ENCODE peak calls at places on chromosome 10, in four cellular contexts. D, H, Y and K are unnamed samples.

GRCh38 chr10:18582803-18583202 is 68.6 kb downstream of the NSUN6 start:
- DNase-seq in D (no peak), H (no peak), Y (no peak), K (peak)

GRCh38 chr10:91206837-91207474 is 13.5 kb upstream of the PCGF5 start:
- DNase-seq in D (no peak), H (no peak), Y (no peak), K (no peak)

GRCh38 chr10:12566161-12567115 is 217.1 kb downstream of the CAMK1D start:
- DNase-seq in D (no peak), H (no peak), Y (no peak), K (peak)

GRCh38 chr10:71805776-71806705 is 32.7 kb upstream of the VSIR start:
- DNase-seq in D (no peak), H (peak), Y (peak), K (peak)

GRCh38 chr10:15290671-15291070 is 80.4 kb downstream of the FAM171A1 start:
- DNase-seq in D (no peak), H (no peak), Y (no peak), K (no peak)

GRCh38 chr10:62960416-62960815 is 144.2 kb upstream of the EGR2 start:
- DNase-seq in D (no peak), H (peak), Y (no peak), K (peak)

GRCh38 chr10:97422921-97423420 is 3.0 kb upstream of the PGAM1 start:
- DNase-seq in D (no peak), H (peak), Y (no peak), K (peak)

GRCh38 chr10:50625663-50626062 is 1.9 kb upstream of the SGMS1 start:
- DNase-seq in D (peak), H (peak), Y (no peak), K (peak)

GRCh38 chr10:71075759-71076472 is 136.5 kb upstream of the UNC5B start:
- DNase-seq in D (no peak), H (no peak), Y (no peak), K (no peak)

GRCh38 chr10:70254795-70255328 is 21.6 kb upstream of the PPA1 start:
- DNase-seq in D (no peak), H (no peak), Y (no peak), K (no peak)

GRCh38 chr10:10831085-10831484 is 186.6 kb upstream of the CELF2 start:
- DNase-seq in D (no peak), H (peak), Y (peak), K (peak)

GRCh38 chr10:21572578-21572977 is 38.5 kb downstream of the MLLT10 start:
- DNase-seq in D (no peak), H (peak), Y (no peak), K (peak)

GRCh38 chr10:43904301-43904700 is 255.6 kb upstream of the ZNF32 start:
- DNase-seq in D (no peak), H (no peak), Y (no peak), K (no peak)

GRCh38 chr10:23341004-23341403 is 3.6 kb downstream of the C10orf67 start:
- DNase-seq in D (no peak), H (no peak), Y (peak), K (no peak)

GRCh38 chr10:13734151-13734550 is 147.4 kb downstream of the PRPF18 start:
- DNase-seq in D (no peak), H (no peak), Y (no peak), K (no peak)

GRCh38 chr10:43396928-43397624 is 11.9 kb downstream of the HNRNPF start:
- DNase-seq in D (peak), H (peak), Y (no peak), K (peak)

GRCh38 chr10:129704225-129704624 is 237.2 kb downstream of the MGMT start:
- DNase-seq in D (no peak), H (no peak), Y (no peak), K (no peak)

GRCh38 chr10:108132303-108132702 is 967.8 kb upstream of the SORCS1 start:
- DNase-seq in D (no peak), H (no peak), Y (no peak), K (no peak)

GRCh38 chr10:21396889-21397288 is 128.6 kb downstream of the SKIDA1 start:
- DNase-seq in D (no peak), H (no peak), Y (no peak), K (no peak)

GRCh38 chr10:129706081-129706480 is 239.0 kb downstream of the MGMT start:
- DNase-seq in D (no peak), H (no peak), Y (no peak), K (no peak)

GRCh38 chr10:61081331-61081730 is 137.3 kb upstream of the RHOBTB1 start:
- DNase-seq in D (no peak), H (no peak), Y (no peak), K (no peak)

GRCh38 chr10:102670871-102671434 is 26.7 kb downstream of the TRIM8 start:
- DNase-seq in D (no peak), H (no peak), Y (no peak), K (no peak)

GRCh38 chr10:68981074-68981473 is 7.5 kb upstream of the KIFBP start:
- DNase-seq in D (peak), H (peak), Y (no peak), K (no peak)
- TF ChIP-seq CTCF in D (peak), H (peak), Y (peak), K (peak)

GRCh38 chr10:5545778-5546710 is 21.3 kb downstream of the CALML3 start:
- DNase-seq in D (no peak), H (peak), Y (no peak), K (peak)
- H3K4me3 ChIP-seq in D (no peak), H (no peak), Y (no peak), K (no peak)

GRCh38 chr10:132940791-132941465 is 1.4 kb downstream of the CFAP46 start:
- DNase-seq in D (no peak), H (no peak), Y (no peak), K (no peak)

GRCh38 chr10:132937861-132938260 is 4.5 kb downstream of the CFAP46 start:
- DNase-seq in D (no peak), H (no peak), Y (no peak), K (no peak)

GRCh38 chr10:132939378-132939955 is 2.9 kb downstream of the CFAP46 start:
- DNase-seq in D (no peak), H (no peak), Y (no peak), K (no peak)

GRCh38 chr10:132939957-132940790 is 2.2 kb downstream of the CFAP46 start:
- DNase-seq in D (peak), H (peak), Y (no peak), K (peak)

DNA sequence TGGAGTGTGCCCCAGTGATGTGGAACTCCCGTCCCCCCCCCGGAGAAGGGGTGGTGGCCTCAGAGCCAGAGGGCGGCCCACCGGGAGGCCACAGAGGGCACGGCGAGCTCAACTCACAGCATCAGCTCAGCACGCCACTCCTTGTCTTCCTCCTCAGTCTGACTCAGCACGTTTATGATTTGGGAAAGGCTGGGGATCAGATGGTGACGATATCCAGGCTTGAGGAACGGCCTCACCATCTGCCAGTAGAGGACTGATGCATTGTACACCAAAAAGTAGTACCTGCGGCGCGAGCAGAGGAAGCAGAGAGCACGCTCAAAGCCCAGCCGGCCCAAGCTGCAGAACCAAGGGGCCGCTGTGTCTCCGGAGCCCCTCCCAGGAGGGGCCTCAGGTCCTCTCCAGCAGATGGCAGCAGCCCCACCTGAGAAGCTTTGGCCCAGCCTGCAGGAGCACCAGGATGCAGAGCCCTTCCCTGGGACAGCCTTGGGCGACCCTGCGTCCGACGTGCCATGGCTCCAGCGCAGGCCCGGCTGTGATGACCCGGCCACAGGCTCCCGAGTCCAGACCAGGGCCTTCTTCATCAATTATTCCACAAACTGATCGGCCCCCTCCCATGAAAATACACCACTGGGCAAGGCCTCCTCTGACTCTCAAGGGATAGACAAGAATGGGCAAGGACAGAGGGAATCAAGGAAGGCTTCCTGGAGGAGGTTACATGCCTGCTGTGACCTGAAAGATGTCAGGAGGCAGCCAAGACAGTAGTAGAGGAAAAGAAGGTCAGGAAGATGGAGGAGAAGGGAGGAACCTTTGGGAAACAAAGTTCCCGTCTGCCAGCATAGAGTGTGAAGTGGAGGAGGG is 3.7 kb downstream of the CFAP46 start:
- DNase-seq in D (peak), H (no peak), Y (no peak), K (no peak)
- TF ChIP-seq CTCF in D (peak), H (peak), Y (peak), K (peak)

GRCh38 chr10:110499796-110500514 is 2.2 kb downstream of the DUSP5 start:
- DNase-seq in D (no peak), H (peak), Y (no peak), K (no peak)

GRCh38 chr10:110501142-110501937 is 3.6 kb downstream of the DUSP5 start:
- DNase-seq in D (no peak), H (peak), Y (peak), K (peak)

GRCh38 chr10:110502072-110502845 is 4.6 kb downstream of the DUSP5 start:
- DNase-seq in D (no peak), H (peak), Y (no peak), K (peak)

GRCh38 chr10:110498982-110499795 is 1.5 kb downstream of the DUSP5 start:
- DNase-seq in D (peak), H (peak), Y (no peak), K (peak)

GRCh38 chr10:110500515-110500905 is 2.8 kb downstream of the DUSP5 start:
- DNase-seq in D (no peak), H (peak), Y (no peak), K (peak)
- H3K4me3 ChIP-seq in D (no peak), H (peak), Y (peak), K (peak)

DNA sequence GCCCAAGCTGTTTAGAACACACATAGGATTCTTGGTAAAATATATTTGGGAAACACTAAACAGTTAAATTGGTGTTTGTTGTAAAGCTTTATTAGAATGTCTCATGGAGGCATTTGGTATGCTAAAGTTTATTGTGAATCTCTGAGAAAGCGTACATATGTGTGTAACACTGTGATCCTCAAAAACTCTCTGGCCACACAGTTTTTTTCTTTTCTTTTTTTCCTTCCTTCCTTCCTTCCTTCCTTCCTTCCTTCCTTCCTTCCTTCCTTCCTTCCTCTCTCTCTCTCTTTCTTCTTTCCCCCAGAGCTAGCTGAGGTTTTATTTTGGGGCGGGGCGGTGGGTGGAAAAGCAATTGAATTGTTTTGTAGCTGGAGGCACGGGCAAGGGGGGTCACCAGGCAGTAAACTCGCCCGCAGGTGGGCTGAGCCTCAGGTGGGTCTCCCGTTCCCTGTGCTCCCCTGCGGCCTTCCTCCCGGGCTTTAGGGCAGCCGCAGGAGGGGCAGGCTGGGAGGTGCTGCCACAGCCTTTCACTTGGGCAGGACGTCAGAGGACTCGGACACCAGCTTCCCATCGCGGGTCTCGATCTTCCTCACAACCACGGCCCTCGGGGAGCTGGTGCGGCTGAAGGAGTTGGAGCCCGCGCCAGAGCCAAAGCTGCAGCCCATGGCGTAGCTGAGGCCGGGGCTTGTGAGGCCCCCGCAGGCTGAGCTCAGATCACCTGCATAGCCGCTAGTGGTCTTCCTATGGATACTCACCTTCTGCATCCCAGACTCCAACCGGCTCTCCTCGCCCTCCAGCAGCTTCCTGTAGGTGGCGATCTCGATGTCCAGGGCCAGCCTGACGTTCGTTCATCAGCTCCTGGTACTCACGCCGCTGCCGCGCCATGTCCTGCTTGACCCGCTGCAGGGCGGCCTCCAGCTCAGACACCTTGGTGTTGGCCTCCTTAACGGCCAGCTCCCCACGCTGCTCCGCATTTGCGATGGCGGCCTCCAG is 459.0 kb downstream of the GATA3 start:
- DNase-seq in D (no peak), H (no peak), Y (no peak), K (no peak)
- TF ChIP-seq CTCF in D (no peak), H (no peak), Y (no peak), K (no peak)

GRCh38 chr10:86365346-86366032 is 1.1 kb downstream of the GRID1 start:
- DNase-seq in D (no peak), H (no peak), Y (no peak), K (no peak)

GRCh38 chr10:86366033-86366901 is at the start of gene GRID1:
- DNase-seq in D (peak), H (no peak), Y (no peak), K (no peak)

GRCh38 chr10:86368046-86368445 is 1.5 kb upstream of the GRID1 start:
- DNase-seq in D (no peak), H (no peak), Y (no peak), K (no peak)

GRCh38 chr10:86367339-86367951 is 850 bp upstream of the GRID1 start:
- DNase-seq in D (no peak), H (no peak), Y (no peak), K (no peak)

DNA sequence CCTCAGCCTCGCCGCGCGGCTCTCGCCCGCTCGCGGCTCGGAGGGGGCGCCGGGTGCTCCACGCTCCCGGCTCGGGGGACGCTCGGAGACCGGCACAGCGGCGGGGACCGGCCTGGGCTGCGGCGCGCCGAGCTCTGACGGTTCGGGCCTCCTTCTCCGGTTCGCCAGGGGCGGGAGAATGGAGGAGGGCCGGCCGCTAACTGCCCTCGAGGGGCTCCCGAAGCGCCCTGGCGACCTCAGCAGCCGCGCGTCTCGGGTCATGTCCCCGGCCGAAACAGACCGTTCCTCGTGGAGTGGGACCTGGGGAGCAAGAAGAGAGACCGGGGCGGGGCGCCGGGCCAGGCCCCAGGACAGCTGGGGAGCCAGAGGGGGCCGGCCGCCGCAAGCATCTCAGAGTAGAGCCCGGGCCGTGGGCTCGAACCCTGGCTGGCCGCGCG is 325 bp upstream of the GRID1 start:
- DNase-seq in D (no peak), H (no peak), Y (no peak), K (no peak)
- H3K4me3 ChIP-seq in D (peak), H (no peak), Y (peak), K (no peak)

DNA sequence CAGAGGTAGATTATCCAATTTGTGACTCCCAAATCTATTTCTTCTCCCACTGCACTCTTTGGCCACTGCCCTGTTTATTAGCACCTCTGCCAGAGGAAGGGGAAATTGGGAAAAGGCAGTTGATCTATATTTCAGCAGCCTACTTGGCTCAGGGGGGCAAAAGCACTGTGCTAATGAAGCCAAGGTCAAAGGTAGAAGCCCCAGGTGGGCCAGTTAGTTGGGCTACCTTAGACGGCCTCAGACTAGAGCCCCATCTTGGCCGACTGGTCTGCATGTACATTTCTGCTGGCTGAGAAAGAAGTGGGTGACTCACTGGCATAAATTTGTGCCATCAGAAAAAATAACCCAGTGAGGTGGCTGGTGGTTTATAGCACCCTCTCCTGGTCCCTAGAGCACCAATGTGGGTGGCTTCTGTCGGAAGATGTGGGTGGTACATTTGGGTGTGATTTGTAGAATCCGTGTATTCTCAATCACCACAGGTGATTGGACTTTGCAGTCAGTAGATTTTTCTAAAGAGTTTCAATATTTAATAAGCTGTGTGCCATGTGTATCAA is 293.3 kb upstream of the MKI67 start:
- DNase-seq in D (no peak), H (no peak), Y (no peak), K (no peak)
- TF ChIP-seq CTCF in D (no peak), H (no peak), Y (no peak), K (no peak)

DNA sequence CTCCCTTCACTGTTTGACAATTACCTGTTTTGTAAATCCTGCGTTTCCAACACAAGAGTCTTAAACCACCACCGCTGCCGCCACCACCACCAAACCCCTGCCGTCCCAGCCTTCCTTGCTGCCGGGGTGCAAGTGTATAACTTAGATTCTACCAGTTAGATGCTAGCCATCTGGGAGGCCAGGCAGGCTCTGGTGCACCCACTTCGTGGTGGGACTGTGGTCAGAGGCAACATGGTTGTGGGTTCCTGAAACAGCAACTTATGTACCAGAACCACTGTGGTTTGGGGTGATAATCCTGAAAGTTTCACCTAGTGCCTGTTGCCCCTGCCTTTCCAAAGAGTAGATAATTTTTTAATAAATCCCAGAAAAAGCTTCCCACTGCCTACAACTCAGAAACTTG is 510.5 kb downstream of the CCSER2 start:
- DNase-seq in D (no peak), H (no peak), Y (no peak), K (no peak)
- H3K4me3 ChIP-seq in D (no peak), H (no peak), Y (no peak), K (no peak)

DNA sequence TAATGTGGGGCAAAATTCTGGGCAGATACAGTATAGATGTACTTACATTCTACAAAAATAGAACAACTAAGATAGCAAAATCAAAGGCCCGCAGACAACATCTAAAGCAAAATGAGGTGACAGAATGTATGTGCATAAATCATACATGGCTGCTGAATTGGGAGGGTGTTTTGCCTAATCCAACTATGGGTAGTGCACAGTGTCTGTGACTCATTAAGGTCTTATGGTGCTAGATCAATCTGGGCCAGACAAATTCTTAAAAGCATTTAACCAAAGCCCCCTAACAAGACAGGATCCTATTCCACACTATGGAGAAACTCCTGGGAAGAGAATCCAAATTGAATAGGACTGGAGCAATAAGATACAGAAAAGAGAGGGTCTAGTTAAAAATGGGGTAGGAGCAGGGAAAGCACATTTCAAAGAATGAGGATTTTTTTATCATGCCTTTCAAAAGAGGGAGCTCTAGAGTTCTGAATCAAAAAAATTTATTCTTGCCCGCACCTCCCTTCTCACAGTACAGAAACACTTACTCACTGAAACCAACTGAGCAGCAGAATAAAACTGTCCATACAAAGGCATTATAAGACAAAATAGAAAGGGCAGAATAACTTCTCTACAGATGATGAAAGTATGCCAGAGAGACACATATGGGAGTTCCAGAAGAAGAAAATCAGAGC is 181.3 kb downstream of the RNLS start:
- DNase-seq in D (no peak), H (peak), Y (no peak), K (peak)
- TF ChIP-seq CTCF in D (peak), H (peak), Y (peak), K (peak)